ENCODE peak calls at places on chromosomes 7 and 10, in four cellular contexts. One of them, this sample, is unnamed.
A peak's percentile ranks its signal among the peaks of the same experiment; 100 is the strongest.

GRCh38 chr10:49187950-49188761 is at the start of gene TMEM273:
- DNase-seq in A549: no peak
- DNase-seq in keratinocyte: no peak
- DNase-seq in IMR-90: no peak
- DNase-seq in this sample: peak; percentile 74

GRCh38 chr10:73588656-73589055 is 2.5 kb downstream of the USP54 start:
- DNase-seq in keratinocyte: no peak
- DNase-seq in A549: no peak
- DNase-seq in IMR-90: peak; percentile 32
- DNase-seq in this sample: no peak

GRCh38 chr10:119494224-119495060 is 48.1 kb downstream of the RGS10 start:
- DNase-seq in IMR-90: peak; percentile 76
- DNase-seq in keratinocyte: no peak
- DNase-seq in A549: no peak
- DNase-seq in this sample: no peak

GRCh38 chr10:84308021-84308420 is 20.4 kb upstream of the CCSER2 start:
- DNase-seq in IMR-90: peak; percentile 76
- DNase-seq in A549: no peak
- DNase-seq in keratinocyte: no peak
- DNase-seq in this sample: no peak

GRCh38 chr10:34590802-34591201 is 224.3 kb downstream of the PARD3 start:
- DNase-seq in IMR-90: no peak
- DNase-seq in A549: no peak
- DNase-seq in keratinocyte: no peak
- DNase-seq in this sample: no peak

GRCh38 chr10:45082176-45082575 is 81.5 kb downstream of the ZNF22 start:
- DNase-seq in A549: no peak
- DNase-seq in keratinocyte: no peak
- DNase-seq in IMR-90: no peak
- DNase-seq in this sample: no peak

GRCh38 chr7:22859676-22860290 is 37.1 kb upstream of the TOMM7 start:
- DNase-seq in A549: peak; percentile 23
- DNase-seq in IMR-90: no peak
- DNase-seq in keratinocyte: peak; percentile 68
- DNase-seq in this sample: peak; percentile 50

GRCh38 chr10:25082276-25083204 is 66.1 kb downstream of the THNSL1 start:
- DNase-seq in A549: no peak
- DNase-seq in IMR-90: no peak
- DNase-seq in keratinocyte: no peak
- DNase-seq in this sample: no peak

GRCh38 chr10:615583-616152 is 73.8 kb downstream of the DIP2C start:
- DNase-seq in IMR-90: peak; percentile 98
- DNase-seq in A549: no peak
- DNase-seq in keratinocyte: no peak
- DNase-seq in this sample: no peak

GRCh38 chr7:5695037-5695708 is 86.3 kb downstream of the RNF216 start:
- DNase-seq in A549: no peak
- DNase-seq in keratinocyte: no peak
- DNase-seq in IMR-90: peak; percentile 89
- DNase-seq in this sample: peak; percentile 71

GRCh38 chr7:41416208-41416595 is 286.7 kb downstream of the INHBA start:
- DNase-seq in keratinocyte: peak; percentile 48
- DNase-seq in A549: no peak
- DNase-seq in IMR-90: peak; percentile 18
- DNase-seq in this sample: no peak

GRCh38 chr7:34739651-34740300 is 81.8 kb downstream of the NPSR1 start:
- DNase-seq in A549: no peak
- DNase-seq in keratinocyte: no peak
- DNase-seq in IMR-90: no peak
- DNase-seq in this sample: no peak

GRCh38 chr7:129612112-129613015 is 844 bp downstream of the NRF1 start:
- DNase-seq in A549: peak; percentile 46
- DNase-seq in IMR-90: peak; percentile 53
- DNase-seq in keratinocyte: no peak
- DNase-seq in this sample: peak; percentile 82

GRCh38 chr10:32005050-32005449 is 51.2 kb downstream of the KIF5B start:
- DNase-seq in IMR-90: peak; percentile 53
- DNase-seq in keratinocyte: no peak
- DNase-seq in A549: peak; percentile 70
- DNase-seq in this sample: peak; percentile 78

GRCh38 chr7:35825984-35826383 is 25.1 kb downstream of the SEPTIN7 start:
- DNase-seq in A549: no peak
- DNase-seq in keratinocyte: no peak
- DNase-seq in IMR-90: no peak
- DNase-seq in this sample: no peak

GRCh38 chr10:61757525-61758397 is 95.0 kb downstream of the CABCOCO1 start:
- DNase-seq in keratinocyte: no peak
- DNase-seq in A549: peak; percentile 49
- DNase-seq in IMR-90: peak; percentile 73
- DNase-seq in this sample: no peak

GRCh38 chr7:30658471-30659074 is 23.7 kb downstream of the CRHR2 start:
- DNase-seq in IMR-90: no peak
- DNase-seq in A549: no peak
- DNase-seq in keratinocyte: no peak
- DNase-seq in this sample: no peak
- H3K27ac ChIP-seq in IMR-90: no peak overlapping the region
- H3K27ac ChIP-seq in A549: no peak overlapping the region
- H3K27ac ChIP-seq in keratinocyte: no peak overlapping the region
- H3K27ac ChIP-seq in this sample: no peak overlapping the region

GRCh38 chr10:125999694-126000093 is 103.3 kb downstream of the FANK1 start:
- DNase-seq in IMR-90: no peak
- DNase-seq in A549: no peak
- DNase-seq in keratinocyte: no peak
- DNase-seq in this sample: no peak
- H3K4me2 ChIP-seq in IMR-90: no peak overlapping the region
- H3K4me2 ChIP-seq in A549: no peak overlapping the region
- H3K4me2 ChIP-seq in keratinocyte: no peak overlapping the region
- H3K4me2 ChIP-seq in this sample: no peak overlapping the region

DNA sequence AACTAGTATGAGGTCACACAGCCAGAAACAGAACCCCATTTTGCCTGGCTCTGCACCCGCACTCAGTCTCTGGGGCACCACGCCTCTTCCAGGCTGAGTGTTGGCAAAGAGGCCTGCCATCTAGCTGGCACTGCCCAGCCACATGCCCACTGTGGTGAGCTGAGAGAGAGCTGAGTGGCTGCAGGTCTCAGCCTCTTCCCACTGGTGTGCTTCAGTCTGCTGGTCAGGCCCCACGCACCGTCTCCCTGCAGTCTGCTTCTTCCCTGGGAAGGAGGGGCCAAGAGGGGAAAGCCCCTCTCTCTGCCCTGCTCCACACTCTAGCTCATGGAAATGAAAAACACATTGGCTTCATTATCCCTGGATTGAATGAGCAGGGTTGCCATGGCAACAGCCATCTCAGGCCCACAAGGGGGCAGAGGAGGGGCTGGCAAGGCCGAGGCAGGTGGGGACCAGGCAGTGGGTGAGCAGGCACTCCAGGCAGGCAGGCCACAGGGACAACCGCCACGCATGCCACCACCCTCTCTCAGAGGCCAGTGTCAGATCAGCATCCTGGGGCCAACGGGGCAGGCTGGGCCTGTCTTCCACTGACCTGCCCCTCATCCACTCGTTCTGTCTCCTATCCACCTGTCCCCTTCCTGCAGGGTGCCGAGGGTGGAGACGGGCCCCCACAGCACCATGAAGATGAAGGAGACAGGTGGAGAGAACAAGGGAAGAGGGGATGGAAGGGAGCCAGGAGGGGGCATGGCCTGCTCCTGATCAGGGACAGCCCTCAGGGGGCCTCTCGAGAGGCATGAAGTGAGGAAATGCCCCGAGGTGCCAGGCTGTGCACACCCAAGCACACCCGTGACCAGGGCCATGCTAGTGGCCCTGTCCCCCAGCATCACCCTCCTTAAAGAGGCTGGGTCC is 110.9 kb downstream of the ZMIZ1 start:
- DNase-seq in IMR-90: no peak
- DNase-seq in keratinocyte: no peak
- DNase-seq in A549: no peak
- DNase-seq in this sample: no peak
- H3K4me1 ChIP-seq in IMR-90: peaks cover 83% of the 10 kb centered on the region
- H3K4me1 ChIP-seq in keratinocyte: peaks cover 25% of the 10 kb centered on the region
- H3K4me1 ChIP-seq in A549: peaks cover 100% of the 10 kb centered on the region
- H3K4me1 ChIP-seq in this sample: peaks cover 39% of the 10 kb centered on the region

DNA sequence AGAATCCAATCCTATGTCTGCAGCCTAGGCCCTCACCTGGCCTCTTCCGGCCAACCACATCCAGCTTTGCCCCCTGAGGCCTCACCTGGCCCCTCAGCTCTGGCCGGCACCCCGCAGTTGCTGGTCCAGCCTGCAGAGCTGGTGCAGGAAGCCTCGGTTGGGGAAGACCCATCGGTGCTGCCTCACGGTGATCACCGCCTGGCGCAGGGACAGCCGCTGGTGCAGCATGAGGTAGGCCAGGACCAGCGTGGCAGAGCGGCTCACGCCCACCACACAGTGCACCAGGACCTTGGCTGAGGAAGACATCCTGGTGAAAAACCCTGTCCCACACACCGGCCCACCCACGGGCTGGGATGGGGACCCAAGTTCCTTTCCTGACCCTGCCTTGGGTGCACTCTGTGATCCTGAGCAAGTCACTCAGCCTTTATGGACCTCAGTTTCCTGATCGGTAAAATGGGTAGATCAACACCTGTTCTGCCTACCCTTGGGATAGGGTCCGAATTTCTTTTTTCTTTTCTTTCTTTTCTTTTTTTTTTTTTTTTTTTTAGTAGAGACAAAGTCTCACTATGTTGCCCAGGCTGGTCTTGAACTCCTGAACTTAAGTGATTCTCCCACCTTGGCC is 5.8 kb upstream of the SAMD8 start:
- DNase-seq in IMR-90: no peak
- DNase-seq in A549: no peak
- DNase-seq in keratinocyte: no peak
- DNase-seq in this sample: no peak
- H3K27ac ChIP-seq in IMR-90: no peak overlapping the region
- H3K27ac ChIP-seq in A549: no peak overlapping the region
- H3K27ac ChIP-seq in keratinocyte: no peak overlapping the region
- H3K27ac ChIP-seq in this sample: no peak overlapping the region

GRCh38 chr10:11164806-11165590 is 147.3 kb downstream of the CELF2 start:
- DNase-seq in A549: no peak
- DNase-seq in IMR-90: peak; percentile 78
- DNase-seq in keratinocyte: no peak
- DNase-seq in this sample: peak; percentile 61
- H3K4me2 ChIP-seq in A549: no peak overlapping the region
- H3K4me2 ChIP-seq in IMR-90: peak overlapping the region; percentile 95
- H3K4me2 ChIP-seq in keratinocyte: peak overlapping the region; percentile 73
- H3K4me2 ChIP-seq in this sample: peak overlapping the region; percentile 67

This sample was measured in Karpas-422.